ENCODE peak calls at places on chromosomes 5 and 9, in four cellular contexts. One of them, this sample, is unnamed. For H3K4me1, the result is how much of the 10 kb centered on the place peaks cover.

GRCh38 chr9:72326643-72327042 is 38.4 kb downstream of the ZFAND5 start:
- DNase-seq in iPS DF 6.9: no peak
- DNase-seq in CD8-positive, alpha-beta T cell: no peak
- DNase-seq in cardiac muscle cell: peak
- DNase-seq in this sample: no peak

GRCh38 chr9:91716239-91716638 is 233.8 kb downstream of the ROR2 start:
- DNase-seq in iPS DF 6.9: no peak
- DNase-seq in CD8-positive, alpha-beta T cell: no peak
- DNase-seq in cardiac muscle cell: no peak
- DNase-seq in this sample: no peak

GRCh38 chr5:29942089-29942488 is 1251.4 kb upstream of the CDH6 start:
- DNase-seq in iPS DF 6.9: no peak
- DNase-seq in CD8-positive, alpha-beta T cell: no peak
- DNase-seq in cardiac muscle cell: no peak
- DNase-seq in this sample: no peak

GRCh38 chr5:83102581-83102980 is 25.2 kb downstream of the XRCC4 start:
- DNase-seq in iPS DF 6.9: no peak
- DNase-seq in CD8-positive, alpha-beta T cell: no peak
- DNase-seq in cardiac muscle cell: no peak
- DNase-seq in this sample: no peak

GRCh38 chr5:41193462-41194166 is 19.7 kb downstream of the C6 start:
- DNase-seq in iPS DF 6.9: no peak
- DNase-seq in CD8-positive, alpha-beta T cell: no peak
- DNase-seq in cardiac muscle cell: peak
- DNase-seq in this sample: peak

GRCh38 chr5:156534906-156535305 is 207.9 kb downstream of the SGCD start:
- DNase-seq in iPS DF 6.9: no peak
- DNase-seq in CD8-positive, alpha-beta T cell: no peak
- DNase-seq in cardiac muscle cell: no peak
- DNase-seq in this sample: no peak

GRCh38 chr9:70488793-70489105 is 74.3 kb upstream of the KLF9 start:
- DNase-seq in iPS DF 6.9: no peak
- DNase-seq in CD8-positive, alpha-beta T cell: no peak
- DNase-seq in cardiac muscle cell: no peak
- DNase-seq in this sample: no peak

GRCh38 chr5:177476531-177477233 is 3.2 kb upstream of the DBN1 start:
- DNase-seq in iPS DF 6.9: no peak
- DNase-seq in CD8-positive, alpha-beta T cell: no peak
- DNase-seq in cardiac muscle cell: peak
- DNase-seq in this sample: peak

GRCh38 chr5:143534764-143535159 is 131.3 kb upstream of the NR3C1 start:
- DNase-seq in iPS DF 6.9: no peak
- DNase-seq in CD8-positive, alpha-beta T cell: no peak
- DNase-seq in cardiac muscle cell: no peak
- DNase-seq in this sample: no peak

GRCh38 chr9:93110400-93110855 is 14.4 kb downstream of the CARD19 start:
- DNase-seq in iPS DF 6.9: no peak
- DNase-seq in CD8-positive, alpha-beta T cell: no peak
- DNase-seq in cardiac muscle cell: no peak
- DNase-seq in this sample: peak

GRCh38 chr5:180315762-180316212 is 23.9 kb upstream of the MAPK9 start:
- DNase-seq in iPS DF 6.9: no peak
- DNase-seq in CD8-positive, alpha-beta T cell: peak
- DNase-seq in cardiac muscle cell: peak
- DNase-seq in this sample: peak

GRCh38 chr5:146754621-146755020 is 123.9 kb downstream of the PPP2R2B start:
- DNase-seq in iPS DF 6.9: no peak
- DNase-seq in CD8-positive, alpha-beta T cell: no peak
- DNase-seq in cardiac muscle cell: no peak
- DNase-seq in this sample: no peak

GRCh38 chr9:12640021-12640587 is 53.1 kb upstream of the TYRP1 start:
- DNase-seq in iPS DF 6.9: peak
- DNase-seq in CD8-positive, alpha-beta T cell: no peak
- DNase-seq in cardiac muscle cell: peak
- DNase-seq in this sample: no peak

GRCh38 chr9:110241491-110242321 is 14.6 kb downstream of the TXN start:
- DNase-seq in iPS DF 6.9: no peak
- DNase-seq in CD8-positive, alpha-beta T cell: no peak
- DNase-seq in cardiac muscle cell: peak
- DNase-seq in this sample: no peak

GRCh38 chr9:33048054-33048465 is 23.0 kb downstream of the DNAJA1 start:
- DNase-seq in iPS DF 6.9: no peak
- DNase-seq in CD8-positive, alpha-beta T cell: no peak
- DNase-seq in cardiac muscle cell: no peak
- DNase-seq in this sample: no peak

GRCh38 chr9:105194234-105194633 is 50.2 kb upstream of the SLC44A1 start:
- DNase-seq in iPS DF 6.9: no peak
- DNase-seq in CD8-positive, alpha-beta T cell: no peak
- DNase-seq in cardiac muscle cell: no peak
- DNase-seq in this sample: no peak

GRCh38 chr9:38067892-38068615 is 973 bp downstream of the SHB start:
- DNase-seq in iPS DF 6.9: no peak
- DNase-seq in CD8-positive, alpha-beta T cell: no peak
- DNase-seq in cardiac muscle cell: no peak
- DNase-seq in this sample: peak

GRCh38 chr5:141258948-141259347 is 13.8 kb downstream of the PCDHB15 start:
- DNase-seq in iPS DF 6.9: no peak
- DNase-seq in CD8-positive, alpha-beta T cell: no peak
- DNase-seq in cardiac muscle cell: no peak
- DNase-seq in this sample: no peak

GRCh38 chr5:80860934-80861613 is 99.1 kb upstream of the RASGRF2 start:
- DNase-seq in iPS DF 6.9: no peak
- DNase-seq in CD8-positive, alpha-beta T cell: no peak
- DNase-seq in cardiac muscle cell: peak
- DNase-seq in this sample: no peak

GRCh38 chr5:60261732-60262131 is 368.2 kb upstream of the PDE4D start:
- DNase-seq in iPS DF 6.9: no peak
- DNase-seq in CD8-positive, alpha-beta T cell: no peak
- DNase-seq in cardiac muscle cell: no peak
- DNase-seq in this sample: no peak

GRCh38 chr9:112104401-112104800 is 70.7 kb downstream of the SUSD1 start:
- DNase-seq in iPS DF 6.9: no peak
- DNase-seq in CD8-positive, alpha-beta T cell: no peak
- DNase-seq in cardiac muscle cell: no peak
- DNase-seq in this sample: no peak

GRCh38 chr9:107847977-107848376 is 358.4 kb upstream of the KLF4 start:
- DNase-seq in iPS DF 6.9: no peak
- DNase-seq in CD8-positive, alpha-beta T cell: no peak
- DNase-seq in cardiac muscle cell: peak
- DNase-seq in this sample: no peak

GRCh38 chr9:73537561-73537960 is 385.9 kb downstream of the ANXA1 start:
- DNase-seq in iPS DF 6.9: no peak
- DNase-seq in CD8-positive, alpha-beta T cell: no peak
- DNase-seq in cardiac muscle cell: no peak
- DNase-seq in this sample: no peak

GRCh38 chr5:66122379-66123034 is 21.6 kb upstream of the SREK1 start:
- DNase-seq in iPS DF 6.9: no peak
- DNase-seq in CD8-positive, alpha-beta T cell: no peak
- DNase-seq in cardiac muscle cell: no peak
- DNase-seq in this sample: no peak

GRCh38 chr5:97209343-97209742 is 26.3 kb upstream of the RIOK2 start:
- DNase-seq in iPS DF 6.9: no peak
- DNase-seq in CD8-positive, alpha-beta T cell: no peak
- DNase-seq in cardiac muscle cell: no peak
- DNase-seq in this sample: no peak

GRCh38 chr5:35246928-35247644 is 16.8 kb upstream of the PRLR start:
- DNase-seq in iPS DF 6.9: no peak
- DNase-seq in CD8-positive, alpha-beta T cell: no peak
- DNase-seq in cardiac muscle cell: peak
- DNase-seq in this sample: peak

GRCh38 chr9:137025120-137025966 is 2.7 kb downstream of the ABCA2 start:
- DNase-seq in iPS DF 6.9: no peak
- DNase-seq in CD8-positive, alpha-beta T cell: no peak
- DNase-seq in cardiac muscle cell: no peak
- DNase-seq in this sample: no peak

GRCh38 chr5:1316588-1316902 is 21.7 kb upstream of the TERT start:
- DNase-seq in iPS DF 6.9: no peak
- DNase-seq in CD8-positive, alpha-beta T cell: no peak
- DNase-seq in cardiac muscle cell: no peak
- DNase-seq in this sample: peak

GRCh38 chr5:1315709-1316587 is 21.1 kb upstream of the TERT start:
- DNase-seq in iPS DF 6.9: peak
- DNase-seq in CD8-positive, alpha-beta T cell: peak
- DNase-seq in cardiac muscle cell: peak
- DNase-seq in this sample: peak

GRCh38 chr5:1315018-1315708 is 20.3 kb upstream of the TERT start:
- DNase-seq in iPS DF 6.9: no peak
- DNase-seq in CD8-positive, alpha-beta T cell: no peak
- DNase-seq in cardiac muscle cell: no peak
- DNase-seq in this sample: peak

GRCh38 chr5:1312993-1313833 is 18.3 kb upstream of the TERT start:
- DNase-seq in iPS DF 6.9: no peak
- DNase-seq in CD8-positive, alpha-beta T cell: peak
- DNase-seq in cardiac muscle cell: no peak
- DNase-seq in this sample: peak

GRCh38 chr5:1314564-1314982 is 19.7 kb upstream of the TERT start:
- DNase-seq in iPS DF 6.9: no peak
- DNase-seq in CD8-positive, alpha-beta T cell: no peak
- DNase-seq in cardiac muscle cell: no peak
- DNase-seq in this sample: peak
- H3K4me3 ChIP-seq in iPS DF 6.9: no peak
- H3K4me3 ChIP-seq in CD8-positive, alpha-beta T cell: peak
- H3K4me3 ChIP-seq in cardiac muscle cell: no peak
- H3K4me3 ChIP-seq in this sample: no peak

GRCh38 chr5:145244788-145245187 is 590.4 kb downstream of the PRELID2 start:
- DNase-seq in iPS DF 6.9: no peak
- DNase-seq in CD8-positive, alpha-beta T cell: no peak
- DNase-seq in cardiac muscle cell: peak
- DNase-seq in this sample: no peak
- H3K27ac ChIP-seq in iPS DF 6.9: no peak
- H3K27ac ChIP-seq in CD8-positive, alpha-beta T cell: no peak
- H3K27ac ChIP-seq in cardiac muscle cell: no peak
- H3K27ac ChIP-seq in this sample: no peak

GRCh38 chr5:119355636-119356383 is at the start of gene TNFAIP8:
- DNase-seq in iPS DF 6.9: no peak
- DNase-seq in CD8-positive, alpha-beta T cell: no peak
- DNase-seq in cardiac muscle cell: peak
- DNase-seq in this sample: peak

GRCh38 chr5:119357815-119358559 is 2.2 kb downstream of the TNFAIP8 start:
- DNase-seq in iPS DF 6.9: no peak
- DNase-seq in CD8-positive, alpha-beta T cell: no peak
- DNase-seq in cardiac muscle cell: no peak
- DNase-seq in this sample: no peak

GRCh38 chr5:119356384-119357188 is 767 bp downstream of the TNFAIP8 start:
- DNase-seq in iPS DF 6.9: no peak
- DNase-seq in CD8-positive, alpha-beta T cell: no peak
- DNase-seq in cardiac muscle cell: peak
- DNase-seq in this sample: no peak

GRCh38 chr5:119358901-119359603 is 3.2 kb downstream of the TNFAIP8 start:
- DNase-seq in iPS DF 6.9: no peak
- DNase-seq in CD8-positive, alpha-beta T cell: no peak
- DNase-seq in cardiac muscle cell: no peak
- DNase-seq in this sample: no peak

GRCh38 chr5:119357309-119357708 is 1.5 kb downstream of the TNFAIP8 start:
- DNase-seq in iPS DF 6.9: no peak
- DNase-seq in CD8-positive, alpha-beta T cell: no peak
- DNase-seq in cardiac muscle cell: no peak
- DNase-seq in this sample: no peak
- H3K4me1 ChIP-seq in iPS DF 6.9: under half
- H3K4me1 ChIP-seq in CD8-positive, alpha-beta T cell: half or more
- H3K4me1 ChIP-seq in cardiac muscle cell: under half
- H3K4me1 ChIP-seq in this sample: under half

DNA sequence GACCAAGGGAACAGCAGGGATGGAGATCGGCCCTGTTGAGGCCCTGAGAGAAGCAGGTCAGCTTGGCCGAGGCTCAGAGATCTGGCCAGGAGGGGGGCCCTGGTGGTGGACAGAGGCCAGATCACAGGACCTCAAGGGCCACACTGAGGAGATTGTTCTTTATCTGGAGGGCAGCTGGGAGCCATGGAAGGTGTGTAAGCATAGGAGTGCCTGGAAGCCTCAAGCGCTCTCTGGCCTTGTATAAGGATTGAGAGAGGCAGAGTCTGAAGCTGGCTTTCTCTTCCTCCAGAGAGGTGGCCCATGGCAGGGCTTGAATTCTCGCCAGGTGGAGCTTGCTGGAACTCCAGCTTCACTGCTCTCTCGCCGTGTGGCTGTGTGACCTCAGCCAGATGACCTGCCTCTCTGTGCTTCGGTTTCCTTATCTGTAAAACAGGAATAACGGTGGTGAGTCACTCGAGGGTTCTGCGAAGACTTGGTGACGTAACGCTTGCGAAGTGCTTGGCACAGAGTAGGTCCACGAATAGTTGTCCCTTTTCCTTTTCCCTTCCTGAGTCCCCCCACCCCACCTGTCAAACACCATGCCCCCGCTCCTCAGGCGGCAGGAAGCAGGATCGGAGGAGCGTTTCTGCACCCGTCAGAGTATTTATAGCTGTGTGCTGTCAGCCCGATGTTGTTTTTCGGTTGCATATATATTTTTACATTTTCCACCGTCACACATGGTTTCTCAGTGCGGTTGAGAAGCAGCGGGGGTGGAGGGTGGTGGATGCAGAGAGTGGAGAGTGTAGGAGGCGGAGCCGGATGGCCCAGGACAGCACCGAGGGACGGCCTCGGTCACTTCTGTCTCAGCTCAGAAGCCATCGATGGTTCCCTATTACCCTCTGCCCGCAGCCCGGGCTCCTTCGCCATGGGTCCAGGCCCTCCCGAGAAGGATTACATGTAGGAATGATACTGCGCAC is 17.0 kb upstream of the CRB2 start:
- DNase-seq in iPS DF 6.9: no peak
- DNase-seq in CD8-positive, alpha-beta T cell: peak
- DNase-seq in cardiac muscle cell: peak
- DNase-seq in this sample: no peak
- H3K4me3 ChIP-seq in iPS DF 6.9: no peak
- H3K4me3 ChIP-seq in CD8-positive, alpha-beta T cell: peak
- H3K4me3 ChIP-seq in cardiac muscle cell: no peak
- H3K4me3 ChIP-seq in this sample: peak

DNA sequence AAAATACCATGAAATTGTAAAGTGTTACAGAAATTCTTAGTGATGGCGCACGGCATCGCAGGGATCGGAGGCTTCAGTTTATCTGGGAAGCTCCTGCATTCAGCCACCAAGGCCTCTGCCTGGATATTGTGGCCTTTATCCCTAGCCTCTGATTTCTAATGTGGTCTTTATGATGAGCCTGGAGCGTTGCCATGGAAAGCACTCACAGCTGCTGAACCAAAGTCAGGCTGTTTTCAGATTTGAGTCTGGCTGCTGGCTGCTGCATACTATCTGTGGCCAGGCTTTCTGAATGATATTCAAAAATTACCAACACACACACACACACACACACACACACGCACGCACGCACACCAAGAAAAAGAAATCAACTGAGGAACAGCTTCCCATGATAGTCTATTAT is 101.1 kb upstream of the ZNF366 start:
- DNase-seq in iPS DF 6.9: no peak
- DNase-seq in CD8-positive, alpha-beta T cell: no peak
- DNase-seq in cardiac muscle cell: peak
- DNase-seq in this sample: no peak
- H3K27ac ChIP-seq in iPS DF 6.9: no peak
- H3K27ac ChIP-seq in CD8-positive, alpha-beta T cell: no peak
- H3K27ac ChIP-seq in cardiac muscle cell: no peak
- H3K27ac ChIP-seq in this sample: no peak

This sample was measured in aorta.